ENCODE peak calls at places on chromosomes 13 and 19, in eight cellular contexts. One of them, this sample, is unnamed.

GRCh38 chr19:43675269-43675879 is 5.4 kb upstream of the PLAUR start:
- DNase-seq in NCI-H1105: no peak
- DNase-seq in stimulated activated naive CD4-positive, alpha-beta T cell treated with Interleukin-2 at 50 U/mL for 16 hours: no peak
- DNase-seq in HEK293T: no peak
- DNase-seq in activated CD4-positive, alpha-beta T cell treated with anti-CD3 and anti-CD28 coated beads, Interleukin-2, amount 50 U/mL, for 1 hour: no peak
- DNase-seq in AG04450: no peak
- DNase-seq in bronchial epithelial cell: peak
- DNase-seq in RPMI7951: peak
- DNase-seq in this sample: no peak

GRCh38 chr19:408441-409005 is 424 bp downstream of the C2CD4C start:
- DNase-seq in activated CD4-positive, alpha-beta T cell treated with anti-CD3 and anti-CD28 coated beads, Interleukin-2, amount 50 U/mL, for 1 hour: no peak
- DNase-seq in NCI-H1105: peak
- DNase-seq in HEK293T: no peak
- DNase-seq in AG04450: no peak
- DNase-seq in RPMI7951: no peak
- DNase-seq in bronchial epithelial cell: no peak
- DNase-seq in stimulated activated naive CD4-positive, alpha-beta T cell treated with Interleukin-2 at 50 U/mL for 16 hours: no peak
- DNase-seq in this sample: no peak

GRCh38 chr13:26561636-26562537 is 4.4 kb downstream of the WASF3 start:
- DNase-seq in HEK293T: no peak
- DNase-seq in activated CD4-positive, alpha-beta T cell treated with anti-CD3 and anti-CD28 coated beads, Interleukin-2, amount 50 U/mL, for 1 hour: no peak
- DNase-seq in stimulated activated naive CD4-positive, alpha-beta T cell treated with Interleukin-2 at 50 U/mL for 16 hours: no peak
- DNase-seq in AG04450: peak
- DNase-seq in bronchial epithelial cell: peak
- DNase-seq in NCI-H1105: no peak
- DNase-seq in RPMI7951: peak
- DNase-seq in this sample: no peak

GRCh38 chr19:1608414-1609391 is 3.4 kb upstream of the UQCR11 start:
- DNase-seq in bronchial epithelial cell: no peak
- DNase-seq in RPMI7951: peak
- DNase-seq in HEK293T: no peak
- DNase-seq in stimulated activated naive CD4-positive, alpha-beta T cell treated with Interleukin-2 at 50 U/mL for 16 hours: peak
- DNase-seq in NCI-H1105: no peak
- DNase-seq in AG04450: no peak
- DNase-seq in activated CD4-positive, alpha-beta T cell treated with anti-CD3 and anti-CD28 coated beads, Interleukin-2, amount 50 U/mL, for 1 hour: peak
- DNase-seq in this sample: peak

GRCh38 chr13:24900507-24900906 is 136.5 kb downstream of the RNF17 start:
- DNase-seq in bronchial epithelial cell: no peak
- DNase-seq in activated CD4-positive, alpha-beta T cell treated with anti-CD3 and anti-CD28 coated beads, Interleukin-2, amount 50 U/mL, for 1 hour: no peak
- DNase-seq in AG04450: no peak
- DNase-seq in HEK293T: no peak
- DNase-seq in NCI-H1105: no peak
- DNase-seq in RPMI7951: no peak
- DNase-seq in stimulated activated naive CD4-positive, alpha-beta T cell treated with Interleukin-2 at 50 U/mL for 16 hours: no peak
- DNase-seq in this sample: no peak

GRCh38 chr13:40798380-40798779 is 9.0 kb downstream of the SLC25A15 start:
- DNase-seq in bronchial epithelial cell: peak
- DNase-seq in RPMI7951: no peak
- DNase-seq in AG04450: no peak
- DNase-seq in NCI-H1105: no peak
- DNase-seq in stimulated activated naive CD4-positive, alpha-beta T cell treated with Interleukin-2 at 50 U/mL for 16 hours: no peak
- DNase-seq in HEK293T: no peak
- DNase-seq in activated CD4-positive, alpha-beta T cell treated with anti-CD3 and anti-CD28 coated beads, Interleukin-2, amount 50 U/mL, for 1 hour: no peak
- DNase-seq in this sample: no peak

GRCh38 chr13:54682184-54682583 is 1653.6 kb downstream of the OLFM4 start:
- DNase-seq in activated CD4-positive, alpha-beta T cell treated with anti-CD3 and anti-CD28 coated beads, Interleukin-2, amount 50 U/mL, for 1 hour: no peak
- DNase-seq in HEK293T: no peak
- DNase-seq in RPMI7951: no peak
- DNase-seq in AG04450: no peak
- DNase-seq in NCI-H1105: no peak
- DNase-seq in stimulated activated naive CD4-positive, alpha-beta T cell treated with Interleukin-2 at 50 U/mL for 16 hours: no peak
- DNase-seq in bronchial epithelial cell: no peak
- DNase-seq in this sample: no peak

GRCh38 chr19:1453525-1454371 is 3.8 kb downstream of the APC2 start:
- DNase-seq in AG04450: no peak
- DNase-seq in activated CD4-positive, alpha-beta T cell treated with anti-CD3 and anti-CD28 coated beads, Interleukin-2, amount 50 U/mL, for 1 hour: no peak
- DNase-seq in stimulated activated naive CD4-positive, alpha-beta T cell treated with Interleukin-2 at 50 U/mL for 16 hours: no peak
- DNase-seq in bronchial epithelial cell: peak
- DNase-seq in HEK293T: no peak
- DNase-seq in RPMI7951: peak
- DNase-seq in NCI-H1105: no peak
- DNase-seq in this sample: no peak

GRCh38 chr13:30319703-30320102 is 12.4 kb upstream of the KATNAL1 start:
- DNase-seq in activated CD4-positive, alpha-beta T cell treated with anti-CD3 and anti-CD28 coated beads, Interleukin-2, amount 50 U/mL, for 1 hour: no peak
- DNase-seq in AG04450: no peak
- DNase-seq in HEK293T: no peak
- DNase-seq in bronchial epithelial cell: no peak
- DNase-seq in RPMI7951: peak
- DNase-seq in stimulated activated naive CD4-positive, alpha-beta T cell treated with Interleukin-2 at 50 U/mL for 16 hours: no peak
- DNase-seq in NCI-H1105: no peak
- DNase-seq in this sample: no peak

This sample was measured in CD8-positive, alpha-beta T cell.